ENCODE peak calls at places on chromosomes 5 and 9, in four cellular contexts. H is left cardiac atrium; O is stimulated activated naive B cell treated with anti-CD40 and anti-IgM and Interleukin-4, amounts not matched to agents 10 μg/mL and 1 μg/mL and 100 μg/mL, for 72 hours; B is T follicular helper cell. F is an unnamed sample.

GRCh38 chr9:37902804-37903580 is 935 bp downstream of the SLC25A51 start:
- DNase-seq in H (no peak), O (no peak), B (no peak), F (no peak)

GRCh38 chr5:14869286-14870164 is 2.1 kb downstream of the ANKH start:
- DNase-seq in H (no peak), O (no peak), B (no peak), F (no peak)

GRCh38 chr9:68714416-68715180 is 9.6 kb downstream of the PIP5K1B start:
- DNase-seq in H (no peak), O (no peak), B (no peak), F (no peak)

GRCh38 chr9:35538361-35539234 is 48.7 kb downstream of the RUSC2 start:
- DNase-seq in H (peak; percentile 86), O (no peak), B (no peak), F (no peak)

GRCh38 chr9:95004452-95005275 is 278.2 kb downstream of the AOPEP start:
- DNase-seq in H (peak; percentile 67), O (peak; percentile 3), B (no peak), F (no peak)

GRCh38 chr5:40165789-40166728 is 513.7 kb upstream of the PTGER4 start:
- DNase-seq in H (no peak), O (no peak), B (no peak), F (no peak)

GRCh38 chr5:66742083-66742895 is 146.1 kb downstream of the MAST4 start:
- DNase-seq in H (peak; percentile 48), O (no peak), B (no peak), F (no peak)

GRCh38 chr5:155094455-155094854 is 80.9 kb downstream of the KIF4B start:
- DNase-seq in H (no peak), O (no peak), B (no peak), F (no peak)

GRCh38 chr9:133609311-133610098 is at the start of gene FAM163B:
- DNase-seq in H (peak; percentile 62), O (no peak), B (peak; percentile 11), F (no peak)

GRCh38 chr5:16742938-16743337 is 126.1 kb upstream of the RETREG1 start:
- DNase-seq in H (no peak), O (no peak), B (no peak), F (no peak)

GRCh38 chr5:59760798-59761348 is 132.7 kb downstream of the PDE4D start:
- DNase-seq in H (no peak), O (no peak), B (no peak), F (no peak)

GRCh38 chr5:151040211-151040747 is 19.9 kb downstream of the GPX3 start:
- DNase-seq in H (no peak), O (no peak), B (no peak), F (no peak)

GRCh38 chr9:2524601-2525000 is 97.0 kb upstream of the VLDLR start:
- DNase-seq in H (no peak), O (no peak), B (no peak), F (no peak)

GRCh38 chr5:135534609-135535419 is 950 bp downstream of the NEUROG1 start:
- DNase-seq in H (no peak), O (no peak), B (no peak), F (no peak)

GRCh38 chr5:90306613-90307012 is 102.9 kb downstream of the CETN3 start:
- DNase-seq in H (no peak), O (no peak), B (no peak), F (no peak)

GRCh38 chr5:145543968-145544367 is 291.2 kb downstream of the PRELID2 start:
- DNase-seq in H (no peak), O (no peak), B (no peak), F (no peak)